ENCODE peak calls at places on chromosomes 12 and 14, in seven cellular contexts. S, B, H, Y, K, T and D are unnamed samples.

GRCh38 chr12:107543841-107544240 is 141.8 kb upstream of the PWP1 start:
- DNase-seq in S (no peak), B (no peak), H (no peak), Y (no peak), K (no peak), T (no peak), D (no peak)

GRCh38 chr12:3054993-3055711 is 22.0 kb upstream of the TSPAN9 start:
- DNase-seq in S (no peak), B (no peak), H (no peak), Y (no peak), K (no peak), T (no peak), D (no peak)

GRCh38 chr14:94132285-94132887 is 3.0 kb upstream of the IFI27L2 start:
- DNase-seq in S (peak), B (peak), H (peak), Y (no peak), K (peak), T (peak), D (peak)

GRCh38 chr12:39912211-39912980 is 193.5 kb downstream of the SLC2A13 start:
- DNase-seq in S (no peak), B (no peak), H (no peak), Y (no peak), K (no peak), T (peak), D (no peak)

GRCh38 chr12:14664434-14665023 is 31.9 kb downstream of the GUCY2C start:
- DNase-seq in S (no peak), B (peak), H (peak), Y (no peak), K (peak), T (peak), D (peak)

GRCh38 chr12:66697404-66697803 is 18.5 kb upstream of the GRIP1 start:
- DNase-seq in S (no peak), B (no peak), H (no peak), Y (no peak), K (no peak), T (no peak), D (no peak)

GRCh38 chr14:105117257-105117646 is 51.3 kb downstream of the JAG2 start:
- DNase-seq in S (no peak), B (no peak), H (no peak), Y (no peak), K (no peak), T (no peak), D (no peak)

GRCh38 chr14:69980457-69981414 is 101.5 kb downstream of the SMOC1 start:
- DNase-seq in S (no peak), B (no peak), H (no peak), Y (no peak), K (peak), T (no peak), D (no peak)

GRCh38 chr12:131007031-131007793 is 53.5 kb downstream of the ADGRD1 start:
- DNase-seq in S (no peak), B (no peak), H (no peak), Y (no peak), K (no peak), T (peak), D (no peak)

GRCh38 chr12:63068857-63069442 is 82.1 kb downstream of the AVPR1A start:
- DNase-seq in S (no peak), B (peak), H (peak), Y (no peak), K (peak), T (peak), D (peak)

GRCh38 chr12:3034067-3034750 is 43.0 kb upstream of the TSPAN9 start:
- DNase-seq in S (peak), B (peak), H (peak), Y (no peak), K (peak), T (peak), D (peak)

GRCh38 chr14:56666716-56667115 is 87.1 kb downstream of the TMEM260 start:
- DNase-seq in S (no peak), B (no peak), H (peak), Y (no peak), K (no peak), T (no peak), D (no peak)

GRCh38 chr14:33467967-33468366 is 482.9 kb downstream of the EGLN3 start:
- DNase-seq in S (no peak), B (no peak), H (no peak), Y (no peak), K (no peak), T (no peak), D (no peak)

DNA sequence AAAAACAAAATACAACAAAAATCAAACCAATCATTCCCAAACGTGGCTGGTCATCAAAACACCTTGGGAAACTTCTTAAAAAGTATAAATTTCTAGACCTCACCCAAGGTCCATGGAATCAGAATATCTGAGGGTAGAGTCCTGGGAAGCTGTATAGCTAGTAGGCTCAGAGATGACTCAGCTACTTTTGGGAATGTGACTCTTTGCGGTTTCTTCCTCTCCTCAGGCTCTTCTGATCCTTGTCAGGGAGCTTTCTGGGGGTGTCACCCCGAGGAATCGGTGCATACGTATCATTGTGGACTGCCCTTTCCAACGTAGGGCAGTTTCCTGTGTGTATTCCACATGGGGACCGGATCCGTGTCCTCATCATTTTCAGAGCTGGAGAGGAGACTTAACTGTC is 14.8 kb downstream of the JDP2 start:
- DNase-seq in S (no peak), B (no peak), H (no peak), Y (no peak), K (no peak), T (no peak), D (no peak)
- TF ChIP-seq MAX in S (no peak), B (no peak), H (no peak), Y (no peak), K (no peak), T (no peak), D (no peak)

GRCh38 chr12:121839106-121839992 is 19.3 kb downstream of the HPD start:
- DNase-seq in S (peak), B (peak), H (peak), Y (peak), K (peak), T (no peak), D (peak)
- TF ChIP-seq POLR2A in S (peak), B (peak), H (peak), Y (peak), K (peak), T (no peak), D (peak)

GRCh38 chr14:50882932-50883826 is 11.3 kb downstream of the ABHD12B start:
- DNase-seq in S (no peak), B (no peak), H (no peak), Y (no peak), K (no peak), T (no peak), D (no peak)
- TF ChIP-seq MAX in S (no peak), B (no peak), H (no peak), Y (no peak), K (no peak), T (no peak), D (no peak)

DNA sequence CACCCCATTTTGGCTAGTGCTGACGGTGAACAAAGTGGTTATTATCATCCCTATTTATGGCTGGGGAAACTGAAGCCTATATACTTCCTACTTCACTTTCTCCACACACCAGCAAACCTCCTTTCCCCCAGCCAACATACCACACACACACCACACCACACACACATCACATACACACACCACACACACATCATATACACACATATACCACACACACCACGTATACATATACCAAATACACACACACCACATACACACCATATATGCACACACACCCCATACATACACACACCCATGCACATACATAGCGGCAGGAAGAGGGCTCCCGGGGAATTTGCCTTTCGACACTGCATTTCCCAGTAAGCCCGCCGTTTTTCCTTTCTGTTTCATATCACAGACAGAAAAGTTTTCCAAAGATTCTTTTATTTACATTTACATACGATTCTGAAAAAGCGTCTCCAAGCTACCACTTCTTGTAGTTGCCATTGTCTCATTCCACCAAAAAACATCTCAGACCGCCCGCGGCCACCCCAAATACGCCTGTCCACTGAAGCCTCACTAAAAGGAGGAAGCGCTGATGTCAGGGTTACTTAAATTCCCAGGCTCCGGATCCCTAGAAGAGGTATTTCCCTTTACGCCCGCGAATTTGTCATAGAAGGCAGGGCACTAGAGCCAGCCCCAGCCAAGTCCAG is 826 bp upstream of the RAB5B start:
- DNase-seq in S (no peak), B (no peak), H (no peak), Y (no peak), K (no peak), T (no peak), D (peak)
- TF ChIP-seq POLR2A in S (no peak), B (peak), H (peak), Y (no peak), K (no peak), T (no peak), D (no peak)

GRCh38 chr14:77007339-77007974 is 21.1 kb downstream of the IRF2BPL start:
- DNase-seq in S (no peak), B (no peak), H (no peak), Y (no peak), K (no peak), T (no peak), D (no peak)
- TF ChIP-seq MAX in S (no peak), B (no peak), H (no peak), Y (no peak), K (no peak), T (no peak), D (no peak)

DNA sequence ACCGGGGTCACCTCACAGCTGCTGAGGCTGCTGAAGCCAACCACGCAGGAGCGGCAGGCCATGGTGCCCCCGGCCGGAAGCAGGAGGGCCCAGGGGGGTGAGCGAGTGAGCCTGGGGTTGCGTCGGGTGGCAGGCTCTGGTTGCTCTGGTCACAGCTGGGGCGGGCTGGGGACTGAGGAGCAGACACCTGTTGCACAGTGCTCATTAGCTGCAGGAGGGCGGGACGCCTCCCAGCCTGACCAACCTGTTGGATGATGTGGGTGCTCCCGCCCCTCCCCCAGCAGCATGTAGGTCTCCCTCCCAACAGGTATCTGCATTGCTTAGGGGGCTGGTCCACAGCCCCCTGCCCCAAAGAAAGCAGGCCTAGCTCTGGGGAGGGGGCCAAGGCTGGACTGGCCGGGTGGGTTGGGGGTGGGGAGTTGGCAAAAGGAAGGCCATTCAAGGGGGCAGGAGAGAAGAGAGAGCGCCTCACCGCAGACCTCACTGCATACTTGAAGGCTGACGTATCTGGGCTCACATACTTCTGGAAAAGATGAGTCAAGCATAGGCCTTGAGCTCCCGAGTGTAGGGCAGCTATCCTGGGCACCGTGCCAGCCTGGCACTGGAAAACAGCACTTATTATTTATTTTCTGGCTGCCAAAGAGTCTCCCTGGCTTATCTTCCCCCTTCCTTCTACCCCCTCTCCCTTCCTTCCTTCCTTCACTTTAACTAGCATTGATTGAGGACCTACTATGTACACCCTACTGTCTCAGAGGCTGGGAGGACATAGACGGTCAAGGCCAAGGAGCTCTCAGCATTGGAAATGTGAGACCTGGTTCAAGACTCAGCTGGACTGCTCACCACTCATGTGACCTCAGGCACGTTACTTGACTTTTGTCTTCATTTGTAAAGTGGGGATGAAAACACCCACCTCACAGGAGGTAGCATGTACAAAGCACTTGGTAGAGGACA is at the start of gene KRT80:
- DNase-seq in S (no peak), B (peak), H (peak), Y (no peak), K (peak), T (peak), D (peak)
- TF ChIP-seq POLR2A in S (no peak), B (peak), H (peak), Y (no peak), K (no peak), T (no peak), D (no peak)